ENCODE peak calls at places on chromosomes 4 and X, in four cellular contexts. One of them, this sample, is unnamed.

GRCh38 chr4:122874194-122874593 is 47.6 kb downstream of the FGF2 start:
- DNase-seq in activated CD4-positive, alpha-beta T cell treated with anti-CD3 and anti-CD28 coated beads, Interleukin-2, amount 50 U/mL, for 1 hour: no peak
- DNase-seq in SK-N-DZ: no peak
- DNase-seq in amniotic stem cell: peak
- DNase-seq in this sample: no peak

GRCh38 chr4:141912831-141913230 is 276.4 kb downstream of the IL15 start:
- DNase-seq in activated CD4-positive, alpha-beta T cell treated with anti-CD3 and anti-CD28 coated beads, Interleukin-2, amount 50 U/mL, for 1 hour: no peak
- DNase-seq in SK-N-DZ: peak
- DNase-seq in amniotic stem cell: no peak
- DNase-seq in this sample: no peak

GRCh38 chrX:45697591-45697990 is 496.9 kb upstream of the DIPK2B start:
- DNase-seq in activated CD4-positive, alpha-beta T cell treated with anti-CD3 and anti-CD28 coated beads, Interleukin-2, amount 50 U/mL, for 1 hour: no peak
- DNase-seq in SK-N-DZ: no peak
- DNase-seq in amniotic stem cell: peak
- DNase-seq in this sample: no peak

GRCh38 chr4:76301068-76301774 is 5.3 kb upstream of the STBD1 start:
- DNase-seq in activated CD4-positive, alpha-beta T cell treated with anti-CD3 and anti-CD28 coated beads, Interleukin-2, amount 50 U/mL, for 1 hour: no peak
- DNase-seq in SK-N-DZ: no peak
- DNase-seq in amniotic stem cell: peak
- DNase-seq in this sample: no peak

GRCh38 chr4:144748814-144749555 is 103.0 kb downstream of the HHIP start:
- DNase-seq in activated CD4-positive, alpha-beta T cell treated with anti-CD3 and anti-CD28 coated beads, Interleukin-2, amount 50 U/mL, for 1 hour: no peak
- DNase-seq in SK-N-DZ: no peak
- DNase-seq in amniotic stem cell: no peak
- DNase-seq in this sample: no peak

GRCh38 chr4:71132486-71132885 is 139.0 kb downstream of the DCK start:
- DNase-seq in activated CD4-positive, alpha-beta T cell treated with anti-CD3 and anti-CD28 coated beads, Interleukin-2, amount 50 U/mL, for 1 hour: no peak
- DNase-seq in SK-N-DZ: no peak
- DNase-seq in amniotic stem cell: no peak
- DNase-seq in this sample: no peak

GRCh38 chr4:4675051-4675581 is 133.3 kb upstream of the STX18 start:
- DNase-seq in activated CD4-positive, alpha-beta T cell treated with anti-CD3 and anti-CD28 coated beads, Interleukin-2, amount 50 U/mL, for 1 hour: no peak
- DNase-seq in SK-N-DZ: no peak
- DNase-seq in amniotic stem cell: no peak
- DNase-seq in this sample: no peak

GRCh38 chr4:6119507-6120020 is 80.8 kb downstream of the JAKMIP1 start:
- DNase-seq in activated CD4-positive, alpha-beta T cell treated with anti-CD3 and anti-CD28 coated beads, Interleukin-2, amount 50 U/mL, for 1 hour: no peak
- DNase-seq in SK-N-DZ: no peak
- DNase-seq in amniotic stem cell: no peak
- DNase-seq in this sample: no peak

GRCh38 chr4:135949926-135950325 is 1582.4 kb downstream of the PCDH18 start:
- DNase-seq in activated CD4-positive, alpha-beta T cell treated with anti-CD3 and anti-CD28 coated beads, Interleukin-2, amount 50 U/mL, for 1 hour: no peak
- DNase-seq in SK-N-DZ: no peak
- DNase-seq in amniotic stem cell: no peak
- DNase-seq in this sample: no peak

GRCh38 chrX:1393871-1394615 is 2.1 kb upstream of the SLC25A6 start:
- DNase-seq in activated CD4-positive, alpha-beta T cell treated with anti-CD3 and anti-CD28 coated beads, Interleukin-2, amount 50 U/mL, for 1 hour: no peak
- DNase-seq in SK-N-DZ: no peak
- DNase-seq in amniotic stem cell: no peak
- DNase-seq in this sample: no peak

GRCh38 chr4:105808459-105809041 is 86.7 kb upstream of the NPNT start:
- DNase-seq in activated CD4-positive, alpha-beta T cell treated with anti-CD3 and anti-CD28 coated beads, Interleukin-2, amount 50 U/mL, for 1 hour: no peak
- DNase-seq in SK-N-DZ: no peak
- DNase-seq in amniotic stem cell: peak
- DNase-seq in this sample: no peak

GRCh38 chrX:111098874-111099273 is 2.9 kb downstream of the PAK3 start:
- DNase-seq in activated CD4-positive, alpha-beta T cell treated with anti-CD3 and anti-CD28 coated beads, Interleukin-2, amount 50 U/mL, for 1 hour: peak
- DNase-seq in SK-N-DZ: peak
- DNase-seq in amniotic stem cell: no peak
- DNase-seq in this sample: peak

GRCh38 chrX:84046403-84046984 is 141.5 kb downstream of the RPS6KA6 start:
- DNase-seq in activated CD4-positive, alpha-beta T cell treated with anti-CD3 and anti-CD28 coated beads, Interleukin-2, amount 50 U/mL, for 1 hour: no peak
- DNase-seq in SK-N-DZ: peak
- DNase-seq in amniotic stem cell: no peak
- DNase-seq in this sample: no peak

GRCh38 chrX:37905436-37906147 is 58.2 kb upstream of the DYNLT3 start:
- DNase-seq in activated CD4-positive, alpha-beta T cell treated with anti-CD3 and anti-CD28 coated beads, Interleukin-2, amount 50 U/mL, for 1 hour: no peak
- DNase-seq in SK-N-DZ: no peak
- DNase-seq in amniotic stem cell: no peak
- DNase-seq in this sample: no peak

This sample was measured in effector memory CD8-positive, alpha-beta T cell.